ENCODE peak calls at places on chromosomes 12 and 14, in four cellular contexts. F, U, R and V are unnamed samples.

GRCh38 chr14:63867926-63868921 is 15.4 kb downstream of the SYNE2 start:
- DNase-seq in F (no peak), U (no peak), R (peak), V (no peak)

GRCh38 chr14:91138511-91139359 is 24.9 kb downstream of the DGLUCY start:
- DNase-seq in F (peak), U (peak), R (peak), V (no peak)

GRCh38 chr12:5689773-5690172 is 255.3 kb downstream of the ANO2 start:
- DNase-seq in F (no peak), U (no peak), R (no peak), V (no peak)

GRCh38 chr12:12734561-12735071 is 17.4 kb downstream of the CDKN1B start:
- DNase-seq in F (no peak), U (no peak), R (no peak), V (no peak)

GRCh38 chr14:76867536-76868452 is 41.6 kb downstream of the LRRC74A start:
- DNase-seq in F (no peak), U (no peak), R (no peak), V (no peak)

GRCh38 chr12:112584266-112584722 is 165.5 kb downstream of the PTPN11 start:
- DNase-seq in F (no peak), U (peak), R (no peak), V (no peak)

GRCh38 chr14:77189479-77189878 is 7.9 kb downstream of the TMEM63C start:
- DNase-seq in F (no peak), U (no peak), R (no peak), V (no peak)

GRCh38 chr12:27104546-27104945 is 22.2 kb upstream of the C12orf71 start:
- DNase-seq in F (no peak), U (no peak), R (no peak), V (no peak)

GRCh38 chr12:71763682-71764379 is 9.2 kb downstream of the RAB21 start:
- DNase-seq in F (no peak), U (no peak), R (no peak), V (no peak)

DNA sequence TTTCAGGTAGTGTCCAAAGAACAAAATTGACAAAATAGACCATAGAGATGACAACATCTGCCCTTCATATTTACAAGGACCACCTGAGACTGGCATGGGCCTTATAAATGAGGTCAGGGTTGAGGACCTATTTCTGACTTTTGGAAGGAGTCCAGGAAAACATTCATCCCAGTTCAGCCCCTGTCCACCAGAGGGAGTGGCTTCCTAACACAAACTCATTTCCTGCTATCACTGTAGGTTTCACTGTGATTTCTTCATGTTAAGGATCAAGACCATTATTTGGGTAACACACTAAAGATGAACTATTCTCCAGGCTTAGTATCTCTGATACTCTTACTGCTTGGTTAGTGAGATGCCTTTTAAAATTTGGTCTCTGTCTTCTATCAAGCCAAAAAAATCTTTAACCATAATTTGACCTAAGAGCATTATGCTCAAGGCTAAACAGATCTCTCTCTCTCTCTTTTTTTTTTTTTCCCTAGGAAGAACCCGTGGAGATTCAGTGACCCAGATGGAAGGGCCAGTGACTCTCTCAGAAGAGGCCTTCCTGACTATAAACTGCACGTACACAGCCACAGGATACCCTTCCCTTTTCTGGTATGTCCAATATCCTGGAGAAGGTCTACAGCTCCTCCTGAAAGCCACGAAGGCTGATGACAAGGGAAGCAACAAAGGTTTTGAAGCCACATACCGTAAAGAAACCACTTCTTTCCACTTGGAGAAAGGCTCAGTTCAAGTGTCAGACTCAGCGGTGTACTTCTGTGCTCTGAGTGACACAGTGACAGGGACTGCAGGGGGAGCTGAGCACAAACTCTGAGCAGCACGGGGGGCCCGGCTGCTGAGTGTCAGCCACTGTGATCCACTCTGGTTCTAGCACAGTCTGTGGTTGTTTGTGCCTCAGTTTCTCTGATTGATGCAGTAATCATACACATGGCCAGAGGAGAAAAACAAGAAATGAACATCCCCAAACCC is 267.6 kb upstream of the OR4E1 start:
- DNase-seq in F (peak), U (peak), R (peak), V (peak)
- TF ChIP-seq CTCF in F (peak), U (peak), R (peak), V (peak)

DNA sequence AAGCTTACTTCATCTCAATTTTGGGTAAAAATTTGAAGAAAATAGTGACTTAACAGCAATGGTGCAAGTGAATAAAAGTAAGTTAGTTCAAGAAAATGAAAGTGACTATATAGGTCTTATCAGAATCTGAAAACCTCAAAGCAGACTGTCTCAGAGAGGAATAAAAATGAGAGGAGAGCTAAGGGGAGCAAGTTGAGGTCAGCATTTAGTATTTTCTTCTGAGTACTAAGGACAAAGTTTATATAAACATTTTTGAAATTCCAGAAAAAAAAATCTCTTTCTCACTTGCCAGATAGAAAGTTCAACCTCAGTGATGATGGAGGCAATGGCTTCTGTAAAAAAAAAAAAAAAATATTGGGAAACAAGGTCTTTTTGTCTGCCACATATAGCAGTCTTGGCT is 414.1 kb downstream of the NPAS3 start:
- DNase-seq in F (no peak), U (no peak), R (no peak), V (no peak)
- TF ChIP-seq CTCF in F (no peak), U (no peak), R (no peak), V (no peak)

GRCh38 chr12:105329926-105330282 is 587 bp upstream of the C12orf75 start:
- DNase-seq in F (no peak), U (no peak), R (no peak), V (no peak)

GRCh38 chr12:105332925-105333324 is 2.4 kb downstream of the C12orf75 start:
- DNase-seq in F (no peak), U (no peak), R (no peak), V (no peak)

GRCh38 chr12:105331805-105332251 is 1.3 kb downstream of the C12orf75 start:
- DNase-seq in F (peak), U (no peak), R (peak), V (no peak)

GRCh38 chr12:105330283-105330937 is at the start of gene C12orf75:
- DNase-seq in F (peak), U (peak), R (peak), V (peak)

GRCh38 chr12:105330938-105331804 is 680 bp downstream of the C12orf75 start:
- DNase-seq in F (peak), U (peak), R (peak), V (peak)
- TF ChIP-seq CTCF in F (no peak), U (no peak), R (no peak), V (no peak)

GRCh38 chr12:107760817-107761501 is at the start of gene PRDM4:
- DNase-seq in F (peak), U (peak), R (peak), V (peak)
- TF ChIP-seq CTCF in F (no peak), U (no peak), R (no peak), V (peak)

GRCh38 chr14:69002069-69002468 is 23.0 kb upstream of the ACTN1 start:
- DNase-seq in F (peak), U (peak), R (no peak), V (no peak)
- TF ChIP-seq CTCF in F (peak), U (no peak), R (peak), V (peak)

GRCh38 chr14:100827751-100828447 is 2.0 kb downstream of the MEG3 start:
- DNase-seq in F (no peak), U (peak), R (peak), V (no peak)
- TF ChIP-seq CTCF in F (no peak), U (peak), R (peak), V (no peak)

DNA sequence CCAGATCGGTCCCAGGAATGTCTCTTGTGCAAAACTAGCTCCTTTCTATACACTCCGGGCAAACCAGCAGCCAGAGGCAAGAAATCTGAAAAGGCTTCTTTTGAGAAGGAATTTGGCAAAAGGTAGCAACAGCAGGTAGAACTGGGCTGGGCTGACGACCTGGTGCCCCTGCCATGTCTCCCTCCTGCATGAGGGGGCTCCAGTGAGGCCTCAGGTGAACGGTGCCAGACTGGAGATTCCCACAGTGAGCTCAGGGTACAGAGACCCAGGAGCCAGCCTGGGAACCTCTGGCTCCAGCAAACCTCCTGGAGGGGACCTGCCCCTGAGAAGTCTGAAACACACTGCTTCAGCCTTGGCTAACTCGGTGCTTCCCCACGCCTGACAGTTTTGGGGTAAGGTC is 10.8 kb downstream of the ITPK1 start:
- DNase-seq in F (no peak), U (peak), R (no peak), V (no peak)
- TF ChIP-seq CTCF in F (no peak), U (no peak), R (no peak), V (no peak)

GRCh38 chr14:49363926-49364751 is 222.0 kb downstream of the RPS29 start:
- DNase-seq in F (no peak), U (no peak), R (no peak), V (no peak)

GRCh38 chr14:49367696-49368095 is 218.5 kb downstream of the RPS29 start:
- DNase-seq in F (no peak), U (no peak), R (no peak), V (no peak)

GRCh38 chr14:49364752-49365117 is 221.4 kb downstream of the RPS29 start:
- DNase-seq in F (no peak), U (no peak), R (no peak), V (no peak)

GRCh38 chr14:49362916-49363315 is 223.3 kb downstream of the RPS29 start:
- DNase-seq in F (no peak), U (no peak), R (no peak), V (no peak)

DNA sequence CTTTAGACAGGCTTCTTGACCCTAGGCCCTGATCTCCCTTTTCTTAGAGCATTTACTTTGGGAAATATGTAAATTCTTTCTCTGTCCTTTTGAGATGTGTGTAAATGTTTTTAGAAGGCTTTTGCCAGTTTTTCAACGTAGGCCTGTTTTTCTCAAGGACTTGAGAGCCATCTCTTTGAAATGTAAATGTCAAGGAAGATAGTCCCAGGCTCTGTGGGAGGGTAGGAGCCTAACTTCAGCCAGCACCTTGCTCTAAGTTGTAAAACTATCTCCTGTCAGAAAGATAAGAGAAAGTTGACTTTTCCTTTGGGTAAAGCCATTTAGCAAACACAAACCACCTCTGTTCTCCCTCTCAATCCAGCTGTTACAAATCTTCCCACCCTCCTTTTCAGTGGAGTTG is 219.8 kb downstream of the RPS29 start:
- DNase-seq in F (no peak), U (no peak), R (no peak), V (no peak)
- TF ChIP-seq CTCF in F (no peak), U (no peak), R (no peak), V (no peak)